ENCODE peak calls at places on chromosomes 16 and 17, in nine cellular contexts. Q is NCI-H2171, H is NCI-H1105, D is right cardiac atrium, I is upper lobe of left lung, E is T-cell, S is RKO, T is colonic mucosa, A is mucosa of gallbladder. J is an unnamed sample.

GRCh38 chr17:30605027-30605426 is 127.8 kb downstream of the GOSR1 start:
- DNase-seq in Q (no peak), H (no peak), D (no peak), I (no peak), E (no peak), S (no peak), T (no peak), A (no peak), J (no peak)

GRCh38 chr17:80454557-80455327 is 21.7 kb downstream of the NPTX1 start:
- DNase-seq in Q (peak; percentile 98), H (peak; percentile 91), D (peak; percentile 99), I (peak; percentile 99), E (peak; percentile 92), S (peak; percentile 97), T (peak; percentile 96), A (peak; percentile 97), J (peak; percentile 98)

GRCh38 chr17:36188891-36189306 is 7.7 kb downstream of the CCL3L1 start:
- DNase-seq in Q (no peak), H (no peak), D (no peak), I (no peak), E (peak; percentile 37), S (no peak), T (no peak), A (peak; percentile 52), J (no peak)

GRCh38 chr17:49519781-49520180 is 24.7 kb downstream of the NGFR start:
- DNase-seq in Q (no peak), H (no peak), D (peak; percentile 68), I (peak; percentile 41), E (no peak), S (no peak), T (no peak), A (no peak), J (peak; percentile 70)

GRCh38 chr16:1543085-1543896 is 9.8 kb downstream of the TMEM204 start:
- DNase-seq in Q (no peak), H (no peak), D (peak; percentile 91), I (peak; percentile 55), E (no peak), S (peak; percentile 22), T (peak; percentile 40), A (peak; percentile 46), J (peak; percentile 88)

GRCh38 chr17:83014297-83014696 is 65.1 kb upstream of the METRNL start:
- DNase-seq in Q (no peak), H (no peak), D (no peak), I (no peak), E (no peak), S (no peak), T (no peak), A (no peak), J (no peak)

GRCh38 chr17:9022553-9023388 is 1.5 kb downstream of the NTN1 start:
- DNase-seq in Q (no peak), H (peak; percentile 27), D (peak; percentile 76), I (peak; percentile 91), E (no peak), S (no peak), T (no peak), A (no peak), J (no peak)

GRCh38 chr17:68953340-68953997 is 1.7 kb downstream of the ABCA8 start:
- DNase-seq in Q (no peak), H (no peak), D (no peak), I (no peak), E (no peak), S (no peak), T (no peak), A (no peak), J (no peak)

GRCh38 chr17:83143817-83144231 is 64.4 kb downstream of the METRNL start:
- DNase-seq in Q (no peak), H (no peak), D (no peak), I (no peak), E (no peak), S (no peak), T (no peak), A (no peak), J (no peak)

GRCh38 chr16:318628-319027 is 33.9 kb downstream of the AXIN1 start:
- DNase-seq in Q (no peak), H (no peak), D (peak; percentile 32), I (peak; percentile 69), E (no peak), S (peak; percentile 18), T (no peak), A (no peak), J (peak; percentile 26)

GRCh38 chr17:79368521-79368920 is 242.3 kb downstream of the RBFOX3 start:
- DNase-seq in Q (no peak), H (no peak), D (no peak), I (no peak), E (no peak), S (no peak), T (no peak), A (no peak), J (peak; percentile 17)

J was measured in Right ventricle myocardium inferior.